ENCODE peak calls at places on chromosomes 6 and 20, in six cellular contexts. Z, V, Y, S, E and P are unnamed samples.

GRCh38 chr20:35319206-35320197 is 27.3 kb upstream of the FAM83C start:
- DNase-seq in S (peak), V (no peak), Z (no peak), E (no peak), Y (no peak), P (no peak)

GRCh38 chr6:73790572-73790971 is 94.6 kb downstream of the CD109 start:
- DNase-seq in Z (no peak), S (peak), E (no peak), V (no peak), Y (no peak), P (no peak)

GRCh38 chr6:129750390-129750789 is 40.4 kb upstream of the ARHGAP18 start:
- DNase-seq in E (no peak), Z (no peak), S (no peak), Y (no peak), V (no peak), P (no peak)

GRCh38 chr20:11912013-11912663 is 5.6 kb upstream of the BTBD3 start:
- DNase-seq in Z (no peak), E (no peak), S (no peak), Y (no peak), V (no peak), P (no peak)

GRCh38 chr20:32018269-32019155 is 8.3 kb downstream of the CCM2L start:
- DNase-seq in Y (peak), V (no peak), S (peak), Z (peak), E (peak), P (no peak)

GRCh38 chr6:169250660-169251059 is 3.0 kb downstream of the THBS2 start:
- DNase-seq in Y (no peak), Z (no peak), S (no peak), V (peak), E (no peak), P (peak)

GRCh38 chr6:356828-357251 is 34.7 kb upstream of the IRF4 start:
- DNase-seq in S (no peak), Y (no peak), V (no peak), E (no peak), Z (no peak), P (no peak)

GRCh38 chr6:163260911-163261310 is 153.6 kb upstream of the QKI start:
- DNase-seq in S (peak), Y (no peak), E (no peak), V (no peak), Z (no peak), P (no peak)

GRCh38 chr20:39946946-39947345 is 742.1 kb downstream of the MAFB start:
- DNase-seq in Y (no peak), E (no peak), Z (no peak), S (no peak), V (no peak), P (no peak)

GRCh38 chr6:19838442-19839236 is 1.5 kb downstream of the ID4 start:
- DNase-seq in S (peak), Y (no peak), Z (no peak), V (no peak), E (peak), P (no peak)

GRCh38 chr6:114119056-114119455 is 148.1 kb upstream of the HDAC2 start:
- DNase-seq in E (no peak), V (no peak), S (no peak), Z (no peak), Y (no peak), P (no peak)

GRCh38 chr6:52617087-52617486 is 40.2 kb upstream of the TRAM2 start:
- DNase-seq in V (no peak), S (no peak), Y (no peak), E (no peak), Z (no peak), P (no peak)

GRCh38 chr6:122712864-122713612 is 66.5 kb upstream of the FABP7 start:
- DNase-seq in V (no peak), S (no peak), Y (no peak), Z (no peak), E (no peak), P (no peak)

GRCh38 chr6:81331526-81331925 is 421.0 kb downstream of the TENT5A start:
- DNase-seq in Z (no peak), V (no peak), Y (no peak), S (no peak), E (no peak), P (no peak)

GRCh38 chr6:18997375-18997826 is 610.3 kb downstream of the RNF144B start:
- DNase-seq in Y (no peak), Z (no peak), S (peak), E (no peak), V (no peak), P (no peak)

GRCh38 chr6:125953502-125953875 is 3.1 kb upstream of the HINT3 start:
- DNase-seq in E (no peak), Y (no peak), Z (no peak), S (no peak), V (no peak), P (no peak)

GRCh38 chr6:26305097-26305841 is 59.7 kb upstream of the BTN3A2 start:
- DNase-seq in Y (peak), E (peak), V (no peak), Z (peak), S (no peak), P (no peak)

GRCh38 chr20:24018796-24019195 is 30.2 kb upstream of the GGTLC1 start:
- DNase-seq in V (no peak), S (no peak), Z (no peak), E (no peak), Y (no peak), P (no peak)

GRCh38 chr6:112150363-112150762 is 63.0 kb downstream of the FAM229B start:
- DNase-seq in Z (peak), E (no peak), S (no peak), Y (no peak), V (no peak), P (no peak)

GRCh38 chr20:56839791-56840190 is 210.7 kb downstream of the TFAP2C start:
- DNase-seq in S (no peak), E (no peak), Y (no peak), Z (no peak), V (no peak), P (no peak)

GRCh38 chr6:142331075-142331551 is 29.3 kb downstream of the ADGRG6 start:
- DNase-seq in Z (no peak), E (peak), S (no peak), V (no peak), Y (no peak), P (no peak)

GRCh38 chr6:71537717-71538116 is 249.1 kb downstream of the OGFRL1 start:
- DNase-seq in S (no peak), Z (no peak), V (no peak), Y (no peak), E (no peak), P (no peak)

GRCh38 chr6:167953551-167953950 is 43.9 kb upstream of the KIF25 start:
- DNase-seq in E (no peak), V (no peak), Z (no peak), Y (no peak), S (no peak), P (no peak)

GRCh38 chr20:48668451-48668946 is 159.3 kb downstream of the PREX1 start:
- DNase-seq in E (no peak), Z (no peak), V (peak), Y (no peak), S (no peak), P (peak)

GRCh38 chr6:116611020-116611419 is 5.3 kb upstream of the RSPH4A start:
- DNase-seq in E (no peak), Z (no peak), S (peak), V (no peak), Y (no peak), P (no peak)

GRCh38 chr6:20313960-20314530 is 87.6 kb upstream of the E2F3 start:
- DNase-seq in E (no peak), Z (no peak), Y (no peak), V (no peak), S (no peak), P (no peak)

GRCh38 chr6:165219629-165220028 is 89.8 kb downstream of the C6orf118 start:
- DNase-seq in V (no peak), Y (no peak), S (no peak), Z (no peak), E (no peak), P (no peak)

GRCh38 chr20:51354769-51355319 is 187.7 kb downstream of the NFATC2 start:
- DNase-seq in Z (no peak), V (no peak), E (no peak), S (no peak), Y (no peak), P (no peak)

GRCh38 chr6:53530780-53531386 is 14.0 kb downstream of the GCLC start:
- DNase-seq in V (no peak), Y (no peak), Z (no peak), E (no peak), S (no peak), P (no peak)

GRCh38 chr6:44062771-44063560 is 64.3 kb downstream of the MRPL14 start:
- DNase-seq in S (peak), E (no peak), Z (no peak), V (no peak), Y (no peak), P (no peak)

GRCh38 chr20:19729672-19730071 is 28.4 kb upstream of the RIN2 start:
- DNase-seq in Z (no peak), S (no peak), V (no peak), Y (no peak), E (no peak), P (no peak)

GRCh38 chr6:41878246-41878645 is 16.9 kb downstream of the USP49 start:
- DNase-seq in E (no peak), Z (no peak), S (no peak), Y (no peak), V (no peak), P (no peak)

GRCh38 chr6:113047932-113048331 is 700.8 kb downstream of the RFPL4B start:
- DNase-seq in S (no peak), Y (no peak), Z (no peak), V (no peak), E (no peak), P (no peak)

GRCh38 chr6:34027445-34027936 is 118.4 kb downstream of the GRM4 start:
- DNase-seq in E (peak), S (peak), Y (peak), V (no peak), Z (peak), P (no peak)

GRCh38 chr6:110053395-110054240 is 75.5 kb downstream of the GPR6 start:
- DNase-seq in S (peak), Y (no peak), V (no peak), Z (peak), E (no peak), P (no peak)

GRCh38 chr6:146931214-146931613 is 273.0 kb upstream of the STXBP5 start:
- DNase-seq in S (no peak), V (no peak), Y (no peak), E (no peak), Z (no peak), P (no peak)